ENCODE peak calls at places on chromosomes 12 and 14, in six cellular contexts. C is A549, L is HepG2, N is upper lobe of left lung, H is K562, M is GM12878. Z is an unnamed sample.

GRCh38 chr14:22339277-22339676 is 249.7 kb downstream of the DAD1 start:
- ATAC-seq in N (peak; percentile 82), H (no peak), M (no peak), L (no peak), C (no peak), Z (peak; percentile 93)

GRCh38 chr14:104158827-104159798 is 20.7 kb downstream of the KIF26A start:
- ATAC-seq in H (peak; percentile 88), N (no peak), C (no peak), L (no peak), M (no peak), Z (no peak)

GRCh38 chr12:106243620-106244019 is 4.2 kb downstream of the CKAP4 start:
- ATAC-seq in M (no peak), L (no peak), C (no peak), H (no peak), N (no peak), Z (no peak)

GRCh38 chr14:96509457-96510090 is 7.4 kb downstream of the PAPOLA start:
- ATAC-seq in L (no peak), N (no peak), M (peak; percentile 68), C (no peak), H (peak; percentile 37), Z (no peak)

GRCh38 chr14:71711131-71711530 is 221.1 kb upstream of the RGS6 start:
- ATAC-seq in L (no peak), N (no peak), H (no peak), C (no peak), M (peak; percentile 40), Z (no peak)

GRCh38 chr14:71328183-71328582 is 420.9 kb downstream of the PCNX1 start:
- ATAC-seq in N (no peak), H (no peak), M (peak; percentile 33), C (no peak), L (no peak), Z (no peak)

GRCh38 chr14:103207404-103208072 is 84.3 kb downstream of the TNFAIP2 start:
- ATAC-seq in L (no peak), M (no peak), H (peak; percentile 25), N (peak; percentile 38), C (no peak), Z (peak; percentile 66)

GRCh38 chr12:111291357-111291756 is 77.5 kb downstream of the PHETA1 start:
- ATAC-seq in C (no peak), M (no peak), L (no peak), N (no peak), H (no peak), Z (no peak)

GRCh38 chr12:29086325-29087271 is 62.5 kb upstream of the FAR2 start:
- ATAC-seq in C (peak; percentile 34), M (peak; percentile 83), L (no peak), N (peak; percentile 40), H (no peak), Z (no peak)

GRCh38 chr14:79510659-79511058 is 700.6 kb downstream of the DIO2 start:
- ATAC-seq in N (peak; percentile 49), C (no peak), M (no peak), L (no peak), H (no peak), Z (no peak)

GRCh38 chr12:108597559-108598471 is at the start of gene TMEM119:
- ATAC-seq in M (peak; percentile 55), H (peak; percentile 16), L (no peak), N (no peak), C (no peak), Z (peak; percentile 66)

GRCh38 chr14:51479584-51480305 is 172.0 kb upstream of the FRMD6 start:
- ATAC-seq in C (no peak), H (no peak), M (peak; percentile 66), N (no peak), L (no peak), Z (peak; percentile 88)

GRCh38 chr12:40010899-40011774 is 94.7 kb downstream of the SLC2A13 start:
- ATAC-seq in M (peak; percentile 97), L (peak; percentile 97), N (peak; percentile 74), H (peak; percentile 98), C (peak; percentile 95), Z (peak; percentile 90)

GRCh38 chr14:30620178-30620577 is 1.9 kb upstream of the SCFD1 start:
- ATAC-seq in L (no peak), C (no peak), N (no peak), H (no peak), M (peak; percentile 46), Z (no peak)

GRCh38 chr14:41749425-41749824 is 142.7 kb downstream of the LRFN5 start:
- ATAC-seq in M (peak; percentile 50), C (no peak), H (no peak), N (no peak), L (peak; percentile 84), Z (no peak)

GRCh38 chr12:50839032-50839431 is 3.7 kb upstream of the TMPRSS12 start:
- ATAC-seq in C (no peak), N (no peak), H (no peak), L (no peak), M (no peak), Z (no peak)

GRCh38 chr12:65690477-65690876 is 133.8 kb upstream of the HMGA2 start:
- ATAC-seq in M (no peak), L (no peak), H (no peak), N (no peak), C (no peak), Z (no peak)

GRCh38 chr14:68552597-68552996 is 240.3 kb downstream of the ZFP36L1 start:
- ATAC-seq in H (no peak), L (no peak), M (no peak), C (no peak), N (no peak), Z (no peak)

GRCh38 chr12:124863409-124864325 is at the start of gene SCARB1:
- ATAC-seq in L (peak; percentile 91), N (peak; percentile 90), C (peak; percentile 78), H (peak; percentile 84), M (peak; percentile 84), Z (peak; percentile 92)

GRCh38 chr14:22794533-22794932 is 20.7 kb downstream of the SLC7A7 start:
- ATAC-seq in C (no peak), N (no peak), L (no peak), M (peak; percentile 81), H (no peak), Z (no peak)

GRCh38 chr12:57444744-57445143 is 10.2 kb downstream of the INHBC start:
- ATAC-seq in M (no peak), H (peak; percentile 48), L (no peak), C (no peak), N (no peak), Z (no peak)

GRCh38 chr14:59325906-59326305 is 137.4 kb downstream of the DAAM1 start:
- ATAC-seq in N (no peak), M (no peak), L (no peak), H (no peak), C (no peak), Z (peak; percentile 35)

GRCh38 chr14:52663850-52664249 is 31.5 kb downstream of the ERO1A start:
- ATAC-seq in N (no peak), M (no peak), C (no peak), L (no peak), H (no peak), Z (no peak)

GRCh38 chr12:51702582-51702981 is 111.5 kb downstream of the SCN8A start:
- ATAC-seq in C (no peak), M (no peak), L (no peak), H (no peak), N (no peak), Z (no peak)

DNA sequence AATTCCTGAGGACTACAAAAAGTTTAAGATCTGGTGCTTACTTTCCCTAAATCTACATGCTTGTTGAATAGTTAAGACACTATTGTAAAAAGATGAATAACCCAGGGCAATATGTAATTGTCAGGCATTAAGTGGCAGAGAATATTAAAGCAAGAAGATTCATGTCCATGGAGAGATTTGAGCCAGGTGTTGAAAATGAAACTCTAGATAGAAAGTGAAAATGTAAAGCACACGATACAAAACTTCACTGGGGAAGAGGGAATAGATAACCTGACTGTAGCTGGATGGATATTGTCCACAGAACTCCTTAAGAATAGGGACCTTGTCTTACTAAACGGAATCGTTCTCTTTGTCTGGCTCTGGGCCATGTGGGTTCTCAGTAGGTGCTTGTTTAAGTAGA is 5.0 kb downstream of the CAND1 start:
- ATAC-seq in N (no peak), M (no peak), H (no peak), L (no peak), C (no peak), Z (no peak)
- H3K4me3 ChIP-seq in N (no peak overlapping the region), M (peak overlapping the region; percentile 11), H (no peak overlapping the region), L (no peak overlapping the region), C (no peak overlapping the region), Z (no peak overlapping the region)

GRCh38 chr12:94266390-94266789 is 118.0 kb downstream of the PLXNC1 start:
- ATAC-seq in N (no peak), M (no peak), H (no peak), C (no peak), L (no peak), Z (no peak)

GRCh38 chr12:94267530-94267877 is 119.1 kb downstream of the PLXNC1 start:
- ATAC-seq in H (no peak), L (no peak), M (peak; percentile 2), N (no peak), C (no peak), Z (no peak)

GRCh38 chr12:94267907-94268575 is 119.7 kb downstream of the PLXNC1 start:
- ATAC-seq in H (no peak), C (no peak), N (no peak), M (peak; percentile 56), L (no peak), Z (no peak)

GRCh38 chr12:94265966-94266365 is 117.6 kb downstream of the PLXNC1 start:
- ATAC-seq in N (no peak), L (no peak), H (no peak), M (no peak), C (no peak), Z (no peak)

GRCh38 chr12:94266796-94267529 is 118.6 kb downstream of the PLXNC1 start:
- ATAC-seq in L (no peak), M (no peak), C (no peak), H (no peak), N (no peak), Z (peak; percentile 49)
- TF ChIP-seq EP300 in L (no peak), M (no peak), C (no peak), H (no peak), N (no peak), Z (no peak)

GRCh38 chr14:76956253-76957090 is 72.0 kb downstream of the IRF2BPL start:
- ATAC-seq in M (peak; percentile 49), H (peak; percentile 85), L (peak; percentile 74), C (peak; percentile 66), N (peak; percentile 83), Z (peak; percentile 83)
- H3K4me3 ChIP-seq in M (peak overlapping the region; percentile 68), H (peak overlapping the region; percentile 42), L (peak overlapping the region; percentile 53), C (peak overlapping the region; percentile 30), N (peak overlapping the region; percentile 55), Z (peak overlapping the region; percentile 19)

DNA sequence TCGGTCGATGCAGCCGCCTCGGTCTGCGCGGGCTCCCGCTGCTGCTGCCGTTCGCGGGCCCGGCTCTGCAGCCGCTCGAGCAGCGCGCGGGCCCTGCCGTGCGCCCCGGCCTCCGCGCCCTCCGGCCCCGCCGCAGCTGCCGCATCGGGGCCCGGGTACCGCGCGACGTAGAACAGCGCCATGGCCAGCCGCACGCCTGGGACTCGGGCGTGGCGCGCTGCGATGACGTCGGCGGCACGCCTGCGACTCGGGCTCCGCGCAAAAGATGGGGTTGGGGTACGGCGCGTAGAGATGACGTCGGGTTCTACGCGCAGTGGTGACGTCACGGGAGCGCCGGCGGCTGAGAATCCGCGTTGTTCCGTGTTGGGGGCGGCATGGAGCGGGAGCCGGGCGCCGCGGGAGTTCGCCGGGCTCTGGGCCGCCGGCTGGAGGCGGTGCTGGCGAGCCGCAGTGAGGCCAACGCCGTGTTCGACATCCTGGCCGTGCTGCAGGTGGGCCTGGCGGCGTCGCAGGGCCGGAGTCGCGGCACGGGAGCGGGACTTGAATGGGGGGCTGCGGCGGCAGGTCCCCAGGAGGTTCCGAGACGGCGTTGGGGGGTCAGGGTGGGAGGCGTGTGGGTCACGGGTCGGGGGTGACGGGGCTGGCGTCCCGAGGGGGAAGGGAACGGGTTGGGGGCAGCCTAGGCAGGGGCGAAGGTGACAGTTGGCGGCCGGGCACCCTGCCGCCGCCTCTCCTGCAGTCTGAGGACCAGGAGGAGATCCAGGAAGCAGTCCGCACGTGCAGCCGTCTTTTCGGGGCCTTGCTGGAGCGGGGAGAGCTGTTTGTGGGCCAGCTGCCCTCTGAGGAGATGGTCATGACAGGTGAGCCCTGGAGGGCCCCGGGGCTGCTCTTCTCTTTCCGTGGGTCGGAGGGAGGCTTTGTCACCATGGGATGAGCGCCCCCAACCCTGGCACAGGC is at the start of the genes DDX51 and NOC4L:
- ATAC-seq in H (peak; percentile 91), C (peak; percentile 72), N (peak; percentile 88), M (peak; percentile 93), L (peak; percentile 70), Z (peak; percentile 94)
- TF ChIP-seq EP300 in H (peak; percentile 52), C (no peak), N (no peak), M (peak; percentile 35), L (peak; percentile 65), Z (no peak)